ENCODE peak calls at places on chromosome X, in five cellular contexts. F is H1, H is HCT116, G is HepG2, K is GM12878. Q is an unnamed sample.

GRCh38 chrX:129980043-129980442 is 2.4 kb upstream of the BCORL1 start:
- DNase-seq in F (no peak), K (no peak), G (no peak), H (no peak), Q (no peak)

GRCh38 chrX:71184803-71185495 is 38.1 kb upstream of the GJB1 start:
- DNase-seq in F (no peak), H (no peak), K (no peak), G (no peak), Q (no peak)

GRCh38 chrX:57900961-57901360 is 9.3 kb downstream of the ZXDA start:
- DNase-seq in F (no peak), G (no peak), K (no peak), H (no peak), Q (no peak)

GRCh38 chrX:15985937-15986336 is 131.3 kb upstream of the AP1S2 start:
- DNase-seq in H (no peak), G (no peak), F (no peak), K (no peak), Q (no peak)

GRCh38 chrX:39242187-39242586 is 440.9 kb downstream of the MID1IP1 start:
- DNase-seq in G (peak), K (no peak), F (no peak), H (peak), Q (peak)

GRCh38 chrX:130118396-130118795 is 8.1 kb upstream of the ELF4 start:
- DNase-seq in H (no peak), F (no peak), K (no peak), G (no peak), Q (no peak)

GRCh38 chrX:104130808-104131207 is 18.5 kb downstream of the ZCCHC18 start:
- DNase-seq in K (no peak), F (no peak), G (no peak), H (no peak), Q (no peak)

GRCh38 chrX:77447339-77448149 is at the start of gene FGF16:
- DNase-seq in F (no peak), K (no peak), G (no peak), H (no peak), Q (no peak)

GRCh38 chrX:3712080-3712869 is 1.2 kb downstream of the PRKX start:
- DNase-seq in H (no peak), G (no peak), K (no peak), F (no peak), Q (no peak)

GRCh38 chrX:40671126-40671525 is 23.8 kb upstream of the CXorf38 start:
- DNase-seq in G (no peak), K (no peak), F (no peak), H (no peak), Q (no peak)

GRCh38 chrX:48965959-48966358 is 5.7 kb downstream of the KCND1 start:
- DNase-seq in G (no peak), F (no peak), H (no peak), K (no peak), Q (no peak)

GRCh38 chrX:27918799-27919198 is 62.5 kb downstream of the DCAF8L1 start:
- DNase-seq in H (peak), G (no peak), K (no peak), F (no peak), Q (no peak)

GRCh38 chrX:43940811-43941210 is 32.4 kb downstream of the NDP start:
- DNase-seq in G (no peak), F (no peak), K (no peak), H (no peak), Q (no peak)

GRCh38 chrX:38055170-38055847 is 49.0 kb downstream of the SYTL5 start:
- DNase-seq in G (no peak), H (no peak), F (no peak), K (peak), Q (no peak)

GRCh38 chrX:103530540-103530939 is 11.3 kb upstream of the RAB40A start:
- DNase-seq in G (no peak), F (no peak), H (no peak), K (no peak), Q (no peak)

GRCh38 chrX:147757750-147758149 is 154.0 kb upstream of the FMR1 start:
- DNase-seq in G (no peak), H (no peak), F (no peak), K (no peak), Q (no peak)

GRCh38 chrX:47145408-47146120 is 543 bp downstream of the RBM10 start:
- DNase-seq in F (no peak), K (no peak), H (no peak), G (no peak), Q (peak)

GRCh38 chrX:69028761-69029120 is 136.5 kb downstream of the PJA1 start:
- DNase-seq in G (no peak), K (no peak), F (no peak), H (no peak), Q (no peak)

GRCh38 chrX:15292861-15293260 is 22.6 kb downstream of the ASB11 start:
- DNase-seq in H (no peak), F (no peak), G (no peak), K (no peak), Q (no peak)

GRCh38 chrX:44071847-44072545 is 98.8 kb upstream of the NDP start:
- DNase-seq in K (no peak), H (peak), G (no peak), F (no peak), Q (no peak)

GRCh38 chrX:5236096-5236495 is 992.6 kb downstream of the NLGN4X start:
- DNase-seq in K (no peak), F (no peak), H (no peak), G (no peak), Q (no peak)
- TF ChIP-seq SP1 in K (no peak), F (no peak), H (no peak), G (no peak), Q (no peak)

GRCh38 chrX:134660627-134661026 is 2.4 kb upstream of the PLAC1 start:
- DNase-seq in G (no peak), F (no peak), H (no peak), K (no peak), Q (no peak)

GRCh38 chrX:134661295-134661694 is 3.0 kb upstream of the PLAC1 start:
- DNase-seq in H (no peak), K (no peak), F (no peak), G (no peak), Q (no peak)

GRCh38 chrX:134659761-134660160 is 1.5 kb upstream of the PLAC1 start:
- DNase-seq in K (no peak), G (no peak), H (no peak), F (no peak), Q (no peak)

GRCh38 chrX:134669378-134670098 is 11.3 kb upstream of the PLAC1 start:
- DNase-seq in F (no peak), K (no peak), H (no peak), G (no peak), Q (no peak)

GRCh38 chrX:134664202-134664601 is 5.9 kb upstream of the PLAC1 start:
- DNase-seq in K (no peak), G (no peak), H (no peak), F (no peak), Q (no peak)
- H3K27ac ChIP-seq in K (no peak), G (no peak), H (no peak), F (no peak), Q (no peak)

GRCh38 chrX:101550825-101551767 is 749 bp downstream of the ARMCX1 start:
- DNase-seq in F (no peak), G (no peak), K (no peak), H (no peak), Q (peak)

GRCh38 chrX:101552714-101553113 is 2.4 kb downstream of the ARMCX1 start:
- DNase-seq in G (no peak), H (no peak), F (no peak), K (no peak), Q (no peak)

GRCh38 chrX:101550362-101550761 is at the start of gene ARMCX1:
- DNase-seq in G (no peak), H (no peak), K (no peak), F (peak), Q (no peak)
- TF ChIP-seq SP1 in G (no peak), H (no peak), K (no peak), F (no peak), Q (no peak)

DNA sequence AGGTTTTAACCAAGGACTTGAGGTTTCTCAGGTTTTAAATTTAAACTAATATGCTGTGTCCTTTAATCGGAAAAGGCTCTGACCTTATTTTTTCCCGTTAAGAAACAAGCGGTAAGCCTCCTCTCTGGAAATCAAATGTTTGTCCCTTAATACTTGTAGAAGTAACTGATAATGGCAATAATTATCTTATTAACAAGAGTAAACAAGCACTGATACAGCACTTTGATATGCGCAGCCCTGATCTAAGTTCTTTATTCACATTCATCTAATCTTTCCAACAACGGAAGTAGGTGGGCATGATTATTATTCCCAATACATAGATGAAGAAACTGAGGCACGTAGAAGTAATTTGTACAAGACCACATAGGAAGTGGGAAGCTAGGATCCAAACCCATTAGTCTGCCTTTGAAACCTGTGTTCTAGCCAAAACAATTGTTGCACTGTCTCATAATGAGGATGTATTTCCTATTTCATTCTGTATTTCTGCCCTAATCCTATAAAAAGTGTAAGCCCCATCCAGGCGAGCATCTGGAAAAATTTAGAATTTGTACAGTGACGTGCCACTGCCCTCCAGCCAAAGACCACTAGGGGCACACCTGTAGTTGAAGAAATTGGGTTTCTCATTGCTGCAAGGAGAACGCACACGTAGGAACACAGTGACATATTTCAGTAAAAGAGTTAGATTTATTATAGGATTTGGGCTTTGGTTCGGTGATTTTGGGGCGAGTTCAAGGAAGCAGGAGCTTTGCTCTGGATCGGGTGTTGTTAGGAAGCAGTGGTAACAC is 605 bp downstream of the CXorf58 start:
- DNase-seq in H (no peak), G (no peak), F (no peak), K (no peak), Q (no peak)
- H3K27ac ChIP-seq in H (peak), G (peak), F (no peak), K (peak), Q (peak)

GRCh38 chrX:98795636-98796035 is 1614.4 kb downstream of the PCDH19 start:
- DNase-seq in F (no peak), H (no peak), K (no peak), G (no peak), Q (no peak)
- TF ChIP-seq SP1 in F (no peak), H (no peak), K (no peak), G (no peak), Q (no peak)

GRCh38 chrX:115909017-115909416 is 261.5 kb upstream of the AGTR2 start:
- DNase-seq in H (no peak), K (no peak), F (no peak), G (no peak), Q (no peak)

GRCh38 chrX:115912372-115912897 is 258.1 kb upstream of the AGTR2 start:
- DNase-seq in G (no peak), F (no peak), H (no peak), K (peak), Q (no peak)

GRCh38 chrX:115911967-115912366 is 258.6 kb upstream of the AGTR2 start:
- DNase-seq in F (no peak), G (no peak), H (no peak), K (no peak), Q (no peak)

DNA sequence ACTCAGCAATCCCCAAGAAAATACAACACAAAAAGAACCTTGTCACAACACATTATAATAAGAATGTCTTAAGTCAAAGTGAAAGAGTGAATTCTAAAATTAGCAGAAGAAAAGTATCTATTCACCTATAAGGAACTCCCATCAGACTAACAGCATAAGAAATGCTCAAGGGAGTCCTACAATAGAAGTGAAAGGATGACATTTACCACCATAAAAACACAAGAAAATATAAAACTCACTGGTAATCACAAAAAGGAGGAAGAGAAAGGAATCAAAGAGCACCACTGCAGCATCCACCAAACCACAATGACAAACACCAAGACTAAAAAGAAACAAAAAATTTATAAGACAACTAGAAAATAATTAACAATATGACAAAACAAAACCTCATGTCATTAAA is 257.0 kb upstream of the AGTR2 start:
- DNase-seq in F (no peak), K (no peak), H (no peak), G (no peak), Q (no peak)
- H3K27ac ChIP-seq in F (no peak), K (no peak), H (no peak), G (no peak), Q (no peak)

Q was measured in K562.